ENCODE peak calls at places on chromosomes 6 and 20, in five cellular contexts. U, F, W, V and T are unnamed samples.

GRCh38 chr6:112382778-112383177 is 35.6 kb downstream of the RFPL4B start:
- DNase-seq in U (no peak), F (no peak), W (no peak), V (no peak), T (no peak)

GRCh38 chr6:77880501-77880900 is 227.7 kb downstream of the MEI4 start:
- DNase-seq in U (no peak), F (no peak), W (no peak), V (no peak), T (no peak)

GRCh38 chr20:433300-433975 is 25.3 kb downstream of the RBCK1 start:
- DNase-seq in U (no peak), F (no peak), W (peak; percentile 70), V (no peak), T (no peak)

GRCh38 chr20:56414842-56415765 is 3.0 kb downstream of the CASS4 start:
- DNase-seq in U (no peak), F (no peak), W (peak; percentile 68), V (no peak), T (no peak)

GRCh38 chr6:49326337-49326736 is 136.7 kb downstream of the MMUT start:
- DNase-seq in U (no peak), F (no peak), W (no peak), V (no peak), T (no peak)

GRCh38 chr6:24780206-24780605 is 5.5 kb downstream of the GMNN start:
- DNase-seq in U (no peak), F (no peak), W (no peak), V (no peak), T (no peak)

GRCh38 chr6:161242779-161243693 is 30.8 kb downstream of the AGPAT4 start:
- DNase-seq in U (no peak), F (no peak), W (peak; percentile 76), V (no peak), T (peak; percentile 37)

GRCh38 chr20:12012241-12013222 is 94.8 kb downstream of the BTBD3 start:
- DNase-seq in U (no peak), F (no peak), W (no peak), V (peak; percentile 35), T (no peak)

GRCh38 chr20:4053516-4053919 is 38.2 kb upstream of the RNF24 start:
- DNase-seq in U (no peak), F (no peak), W (no peak), V (no peak), T (no peak)

GRCh38 chr6:83978324-83978734 is 55.2 kb upstream of the MRAP2 start:
- DNase-seq in U (no peak), F (no peak), W (no peak), V (no peak), T (no peak)

GRCh38 chr20:728022-728944 is 40.0 kb downstream of the SLC52A3 start:
- DNase-seq in U (peak; percentile 58), F (peak; percentile 54), W (peak; percentile 50), V (peak; percentile 22), T (peak; percentile 48)

GRCh38 chr20:63886054-63886419 is 8.9 kb upstream of the DNAJC5 start:
- DNase-seq in U (no peak), F (no peak), W (no peak), V (no peak), T (no peak)

GRCh38 chr6:47264775-47265184 is 44.9 kb downstream of the TNFRSF21 start:
- DNase-seq in U (no peak), F (no peak), W (no peak), V (no peak), T (no peak)

GRCh38 chr20:59576216-59576953 is 28.0 kb upstream of the PHACTR3 start:
- DNase-seq in U (no peak), F (no peak), W (no peak), V (no peak), T (no peak)

GRCh38 chr6:52227495-52227894 is 16.8 kb downstream of the IL17F start:
- DNase-seq in U (no peak), F (no peak), W (no peak), V (no peak), T (no peak)

DNA sequence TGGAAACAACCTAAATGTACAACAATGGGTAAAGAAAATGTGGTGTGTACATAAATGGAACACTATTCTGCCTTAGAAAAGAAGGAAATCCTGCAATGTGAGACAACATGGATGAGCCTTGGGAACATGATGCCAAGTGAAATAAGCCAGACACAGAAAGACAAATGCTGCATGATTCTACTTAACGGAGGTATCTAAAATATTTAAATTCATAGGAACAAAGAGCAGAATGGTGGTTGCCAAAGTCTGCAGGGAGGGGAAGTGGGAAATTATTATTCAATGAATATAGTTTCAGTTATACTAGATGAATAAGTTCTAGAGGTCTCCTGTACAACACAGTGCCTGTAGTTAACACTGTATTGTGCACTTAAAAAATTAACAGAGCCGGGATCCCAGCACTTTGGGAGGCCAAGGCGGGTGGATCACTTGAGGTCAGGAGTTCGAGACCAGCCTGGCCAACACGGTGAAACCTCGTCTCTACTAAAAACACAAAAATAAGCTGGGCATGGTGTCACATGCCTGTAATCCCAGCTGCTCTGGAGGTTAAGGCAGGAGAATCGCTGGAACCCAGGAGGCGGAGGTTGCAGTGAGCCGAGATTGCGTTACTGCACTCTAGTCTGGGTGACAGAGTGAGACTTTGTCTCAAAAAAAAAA is 71.4 kb upstream of the SNX9 start:
- DNase-seq in U (no peak), F (no peak), W (no peak), V (no peak), T (no peak)
- H3K9me3 ChIP-seq in U (no peaks in the 10 kb centered on the region), F (no peaks in the 10 kb centered on the region), W (no peaks in the 10 kb centered on the region), V (no peaks in the 10 kb centered on the region), T (peaks cover 3% of the 10 kb centered on the region)

DNA sequence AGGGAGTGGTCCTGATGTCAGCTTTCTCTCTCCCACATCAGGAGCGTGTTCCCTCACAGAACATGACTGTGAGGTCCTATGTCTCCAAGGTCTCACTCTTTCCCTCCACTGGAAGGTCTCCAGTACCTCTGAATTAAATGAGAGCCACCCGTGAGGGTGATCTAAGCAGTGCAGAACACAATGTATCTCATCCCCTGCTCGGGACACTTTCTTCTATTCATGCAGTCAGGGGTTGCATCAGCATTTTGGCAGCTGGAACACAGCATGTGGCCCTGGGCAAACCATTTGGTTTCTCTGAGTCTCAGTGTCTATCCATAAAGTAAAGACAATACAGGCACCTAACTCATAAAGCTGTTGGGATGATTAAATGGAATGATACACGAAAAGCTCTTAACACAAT is 34.2 kb downstream of the MAFB start:
- DNase-seq in U (peak; percentile 47), F (no peak), W (no peak), V (no peak), T (no peak)
- H3K4me3 ChIP-seq in U (no peak overlapping the region), F (no peak overlapping the region), W (no peak overlapping the region), V (no peak overlapping the region), T (no peak overlapping the region)

DNA sequence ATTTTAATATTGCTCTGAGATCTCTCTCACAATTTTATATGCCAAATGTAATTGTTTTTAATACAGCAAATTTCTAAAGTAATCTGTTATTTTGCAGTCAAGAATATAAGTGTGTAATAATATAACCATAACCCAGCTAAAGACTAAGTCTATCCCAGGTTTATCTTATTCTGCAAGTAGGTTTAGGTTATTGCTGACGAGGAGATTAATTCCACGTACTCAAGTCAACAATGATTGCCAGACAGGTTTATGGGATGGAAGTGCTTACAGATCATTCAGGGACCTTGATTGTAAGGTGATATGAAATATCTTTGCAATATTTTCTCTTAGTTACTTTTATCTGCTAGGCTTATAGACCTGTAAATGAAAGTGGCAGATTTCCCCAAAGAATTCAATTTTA is 698.3 kb downstream of the HDGFL1 start:
- DNase-seq in U (no peak), F (no peak), W (no peak), V (no peak), T (no peak)
- H3K9me3 ChIP-seq in U (no peaks in the 10 kb centered on the region), F (no peaks in the 10 kb centered on the region), W (no peaks in the 10 kb centered on the region), V (no peaks in the 10 kb centered on the region), T (no peaks in the 10 kb centered on the region)

GRCh38 chr6:28812778-28813569 is 110.8 kb downstream of the TRIM27 start:
- DNase-seq in U (no peak), F (no peak), W (no peak), V (no peak), T (no peak)

GRCh38 chr6:28816909-28817807 is 106.6 kb downstream of the TRIM27 start:
- DNase-seq in U (no peak), F (no peak), W (no peak), V (no peak), T (no peak)

GRCh38 chr6:28814032-28814976 is 109.5 kb downstream of the TRIM27 start:
- DNase-seq in U (no peak), F (no peak), W (no peak), V (no peak), T (no peak)

GRCh38 chr6:28816339-28816908 is 107.4 kb downstream of the TRIM27 start:
- DNase-seq in U (no peak), F (no peak), W (no peak), V (no peak), T (no peak)

DNA sequence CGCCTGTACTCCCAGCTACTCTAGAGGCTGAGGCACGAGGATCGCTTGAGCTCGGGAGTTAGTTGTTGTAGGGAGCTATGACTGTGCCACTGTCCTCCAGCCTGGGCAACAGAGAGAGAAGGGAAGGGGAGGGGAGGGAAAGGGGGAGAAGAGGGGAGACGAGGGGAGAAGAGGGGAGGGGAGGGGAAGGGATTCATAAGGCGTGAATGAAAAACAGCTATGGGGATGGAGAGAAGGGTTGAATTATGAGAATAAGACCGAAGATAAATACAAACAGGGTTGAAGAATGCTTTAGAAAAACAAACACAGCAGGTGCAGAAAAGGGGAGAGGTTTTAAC is 106.0 kb downstream of the TRIM27 start:
- DNase-seq in U (no peak), F (no peak), W (no peak), V (no peak), T (no peak)
- H3K4me3 ChIP-seq in U (no peak overlapping the region), F (no peak overlapping the region), W (no peak overlapping the region), V (no peak overlapping the region), T (no peak overlapping the region)

DNA sequence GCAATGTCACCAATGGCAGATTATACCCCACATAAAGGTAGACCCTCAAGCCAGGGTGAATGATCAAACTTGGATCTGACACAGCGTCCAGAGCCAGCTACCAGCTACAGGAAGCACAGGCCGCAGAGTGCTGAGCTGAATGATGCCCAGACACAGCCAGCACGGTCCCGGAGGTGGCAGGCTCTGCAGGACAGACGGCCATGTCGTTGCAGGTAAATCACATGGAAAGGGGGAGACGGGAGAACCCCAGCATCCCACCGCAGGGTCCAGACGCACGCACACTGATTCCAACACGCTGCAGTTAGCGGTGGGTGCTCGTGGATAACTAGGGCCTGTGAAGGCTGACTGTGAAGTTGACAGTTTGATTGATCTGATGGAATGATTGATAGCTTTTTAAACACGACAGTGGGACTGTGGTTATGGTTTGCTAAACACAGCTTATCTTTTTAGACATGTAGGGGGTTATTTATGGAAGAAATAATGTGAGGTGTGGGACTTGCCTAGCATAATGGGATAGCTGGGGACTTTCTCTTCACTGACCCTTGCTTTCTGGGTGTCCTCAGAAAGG is 228.5 kb downstream of the ERMARD start:
- DNase-seq in U (no peak), F (no peak), W (no peak), V (no peak), T (no peak)
- H3K9me3 ChIP-seq in U (no peaks in the 10 kb centered on the region), F (no peaks in the 10 kb centered on the region), W (no peaks in the 10 kb centered on the region), V (no peaks in the 10 kb centered on the region), T (no peaks in the 10 kb centered on the region)